ENCODE peak calls at places on chromosomes 5 and 9, in eight cellular contexts. One of them, this sample, is unnamed. For H3K27me3 and H3K9me3, the result is how much of the 10 kb centered on the place peaks cover.

GRCh38 chr9:15642369-15642962 is 89.6 kb downstream of the CCDC171 start:
- DNase-seq in HCT116: peak
- DNase-seq in body of pancreas: no peak
- DNase-seq in mammary epithelial cell: peak
- DNase-seq in esophagus squamous epithelium: no peak
- DNase-seq in gastrocnemius medialis: no peak
- DNase-seq in A673: peak
- DNase-seq in Peyer's patch: no peak
- DNase-seq in this sample: no peak

GRCh38 chr9:136922540-136922939 is 22.0 kb downstream of the FBXW5 start:
- DNase-seq in HCT116: no peak
- DNase-seq in body of pancreas: no peak
- DNase-seq in mammary epithelial cell: no peak
- DNase-seq in esophagus squamous epithelium: no peak
- DNase-seq in gastrocnemius medialis: no peak
- DNase-seq in A673: no peak
- DNase-seq in Peyer's patch: no peak
- DNase-seq in this sample: no peak

GRCh38 chr5:43042626-43043399 is 2.7 kb upstream of the ANXA2R start:
- DNase-seq in HCT116: peak
- DNase-seq in body of pancreas: peak
- DNase-seq in mammary epithelial cell: peak
- DNase-seq in esophagus squamous epithelium: no peak
- DNase-seq in gastrocnemius medialis: peak
- DNase-seq in A673: peak
- DNase-seq in Peyer's patch: peak
- DNase-seq in this sample: peak

GRCh38 chr9:105445203-105445881 is 2.5 kb upstream of the FSD1L start:
- DNase-seq in HCT116: no peak
- DNase-seq in body of pancreas: no peak
- DNase-seq in mammary epithelial cell: no peak
- DNase-seq in esophagus squamous epithelium: no peak
- DNase-seq in gastrocnemius medialis: peak
- DNase-seq in A673: no peak
- DNase-seq in Peyer's patch: no peak
- DNase-seq in this sample: no peak

GRCh38 chr5:79031481-79031867 is 38.0 kb downstream of the DMGDH start:
- DNase-seq in HCT116: no peak
- DNase-seq in body of pancreas: no peak
- DNase-seq in mammary epithelial cell: no peak
- DNase-seq in esophagus squamous epithelium: no peak
- DNase-seq in gastrocnemius medialis: no peak
- DNase-seq in A673: no peak
- DNase-seq in Peyer's patch: no peak
- DNase-seq in this sample: no peak

GRCh38 chr5:158832096-158832495 is 267.6 kb downstream of the EBF1 start:
- DNase-seq in HCT116: no peak
- DNase-seq in body of pancreas: no peak
- DNase-seq in mammary epithelial cell: no peak
- DNase-seq in esophagus squamous epithelium: no peak
- DNase-seq in gastrocnemius medialis: no peak
- DNase-seq in A673: no peak
- DNase-seq in Peyer's patch: no peak
- DNase-seq in this sample: no peak

GRCh38 chr9:112443636-112444035 is 43.0 kb upstream of the KIAA1958 start:
- DNase-seq in HCT116: no peak
- DNase-seq in body of pancreas: no peak
- DNase-seq in mammary epithelial cell: no peak
- DNase-seq in esophagus squamous epithelium: no peak
- DNase-seq in gastrocnemius medialis: no peak
- DNase-seq in A673: no peak
- DNase-seq in Peyer's patch: no peak
- DNase-seq in this sample: no peak

GRCh38 chr5:98975682-98976407 is 47.0 kb upstream of the CHD1 start:
- DNase-seq in HCT116: no peak
- DNase-seq in body of pancreas: no peak
- DNase-seq in mammary epithelial cell: no peak
- DNase-seq in esophagus squamous epithelium: no peak
- DNase-seq in gastrocnemius medialis: no peak
- DNase-seq in A673: no peak
- DNase-seq in Peyer's patch: peak
- DNase-seq in this sample: no peak

GRCh38 chr5:173888473-173889135 is 455 bp downstream of the CPEB4 start:
- DNase-seq in HCT116: no peak
- DNase-seq in body of pancreas: peak
- DNase-seq in mammary epithelial cell: no peak
- DNase-seq in esophagus squamous epithelium: no peak
- DNase-seq in gastrocnemius medialis: no peak
- DNase-seq in A673: no peak
- DNase-seq in Peyer's patch: no peak
- DNase-seq in this sample: no peak

GRCh38 chr5:33984671-33985124 is at the start of gene SLC45A2:
- DNase-seq in HCT116: no peak
- DNase-seq in body of pancreas: no peak
- DNase-seq in mammary epithelial cell: no peak
- DNase-seq in esophagus squamous epithelium: no peak
- DNase-seq in gastrocnemius medialis: no peak
- DNase-seq in A673: no peak
- DNase-seq in Peyer's patch: no peak
- DNase-seq in this sample: no peak

GRCh38 chr5:107937198-107937597 is 266.5 kb upstream of the EFNA5 start:
- DNase-seq in HCT116: no peak
- DNase-seq in body of pancreas: no peak
- DNase-seq in mammary epithelial cell: no peak
- DNase-seq in esophagus squamous epithelium: no peak
- DNase-seq in gastrocnemius medialis: no peak
- DNase-seq in A673: no peak
- DNase-seq in Peyer's patch: no peak
- DNase-seq in this sample: no peak

DNA sequence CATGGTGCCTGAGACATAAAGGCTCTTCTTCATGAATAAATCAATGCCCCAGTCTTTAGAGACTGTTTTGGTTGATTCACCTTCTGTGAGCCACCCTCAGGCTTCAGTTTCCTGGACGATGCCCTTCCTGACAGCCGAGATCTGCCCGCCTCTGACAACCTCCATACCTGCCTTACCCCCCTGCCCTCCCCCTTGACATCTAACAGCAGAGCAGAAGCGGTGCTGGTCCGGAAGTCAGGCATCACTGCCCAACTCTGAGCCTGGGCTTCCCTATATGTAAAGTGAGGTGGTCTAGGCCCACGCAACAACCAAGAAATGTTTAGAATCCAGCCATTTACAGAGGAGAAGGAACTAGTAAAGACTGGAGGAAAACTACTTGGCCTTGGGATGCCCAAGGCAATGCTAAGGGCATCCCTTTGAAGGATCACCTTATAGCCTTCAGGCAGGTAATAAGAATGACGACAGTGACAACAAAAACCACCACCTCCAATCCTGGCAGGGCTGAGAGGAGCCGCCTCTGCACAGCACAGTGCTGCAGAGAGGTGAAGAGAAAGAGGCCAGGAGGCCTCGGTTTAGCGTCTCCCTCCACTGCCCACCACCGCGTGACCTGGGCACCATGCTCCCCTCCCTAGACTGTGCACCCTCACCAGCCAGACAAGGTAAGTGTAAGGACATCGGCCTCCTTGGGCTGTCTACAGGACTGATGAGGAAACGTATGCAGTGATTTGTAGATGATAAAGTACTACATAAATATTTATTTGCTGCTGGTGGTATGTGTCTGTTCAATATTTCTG is 35.3 kb upstream of the GABBR2 start:
- DNase-seq in HCT116: no peak
- DNase-seq in body of pancreas: no peak
- DNase-seq in mammary epithelial cell: no peak
- DNase-seq in esophagus squamous epithelium: no peak
- DNase-seq in gastrocnemius medialis: no peak
- DNase-seq in A673: no peak
- DNase-seq in Peyer's patch: peak
- DNase-seq in this sample: no peak
- H3K27me3 ChIP-seq in HCT116: under half
- H3K27me3 ChIP-seq in body of pancreas: under half
- H3K27me3 ChIP-seq in mammary epithelial cell: under half
- H3K27me3 ChIP-seq in esophagus squamous epithelium: under half
- H3K27me3 ChIP-seq in gastrocnemius medialis: under half
- H3K27me3 ChIP-seq in A673: under half
- H3K27me3 ChIP-seq in Peyer's patch: under half
- H3K27me3 ChIP-seq in this sample: under half

DNA sequence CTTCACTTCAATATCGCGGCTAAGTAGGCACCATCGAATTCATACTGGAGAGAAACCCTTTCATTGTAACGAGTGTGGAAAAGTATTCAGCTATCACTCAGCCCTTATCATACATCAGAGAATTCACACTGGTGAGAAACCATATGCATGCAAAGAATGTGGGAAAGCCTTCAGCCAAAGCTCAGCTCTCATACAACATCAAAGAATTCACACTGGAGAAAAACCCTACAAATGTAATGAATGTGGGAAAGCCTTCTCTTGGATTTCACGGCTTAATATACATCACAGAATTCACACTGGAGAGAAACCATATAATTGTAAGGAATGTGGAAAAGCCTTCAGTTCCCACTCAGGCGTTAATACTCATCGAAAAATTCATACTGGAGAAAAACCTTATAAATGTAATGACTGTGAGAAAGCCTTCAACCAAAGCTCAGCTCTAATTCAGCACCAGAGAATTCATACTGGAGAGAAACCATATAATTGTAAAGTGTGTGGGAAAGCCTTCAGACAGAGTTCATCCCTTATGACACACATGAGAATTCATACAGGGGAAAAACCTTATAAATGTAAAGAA is 9.5 kb downstream of the ZNF879 start:
- DNase-seq in HCT116: no peak
- DNase-seq in body of pancreas: no peak
- DNase-seq in mammary epithelial cell: no peak
- DNase-seq in esophagus squamous epithelium: no peak
- DNase-seq in gastrocnemius medialis: no peak
- DNase-seq in A673: no peak
- DNase-seq in Peyer's patch: no peak
- DNase-seq in this sample: no peak
- H3K9me3 ChIP-seq in HCT116: under half
- H3K9me3 ChIP-seq in body of pancreas: half or more
- H3K9me3 ChIP-seq in mammary epithelial cell: half or more
- H3K9me3 ChIP-seq in esophagus squamous epithelium: half or more
- H3K9me3 ChIP-seq in gastrocnemius medialis: half or more
- H3K9me3 ChIP-seq in A673: half or more
- H3K9me3 ChIP-seq in Peyer's patch: under half
- H3K9me3 ChIP-seq in this sample: half or more

DNA sequence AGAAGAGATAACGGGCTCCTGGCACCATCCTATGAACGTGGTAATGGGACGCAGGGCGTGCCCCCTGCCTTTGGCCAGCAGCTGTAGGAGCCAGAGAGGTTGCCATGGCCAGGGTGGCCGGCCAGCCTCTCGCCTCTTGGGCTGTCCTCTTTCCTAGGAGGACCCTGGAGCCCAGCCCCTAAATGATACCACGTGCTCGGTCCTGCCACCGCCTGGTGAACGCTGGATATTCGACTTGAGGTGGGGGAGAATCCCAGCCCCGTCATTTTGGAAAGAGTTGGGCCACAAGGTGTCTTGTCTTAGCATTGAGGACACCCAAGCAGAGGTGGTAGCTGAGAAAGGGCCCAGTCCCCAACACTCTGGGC is 391 bp upstream of the NRG2 start:
- DNase-seq in HCT116: no peak
- DNase-seq in body of pancreas: peak
- DNase-seq in mammary epithelial cell: no peak
- DNase-seq in esophagus squamous epithelium: no peak
- DNase-seq in gastrocnemius medialis: no peak
- DNase-seq in A673: peak
- DNase-seq in Peyer's patch: no peak
- DNase-seq in this sample: no peak
- TF ChIP-seq CTCF in HCT116: no peak
- TF ChIP-seq CTCF in body of pancreas: no peak
- TF ChIP-seq CTCF in mammary epithelial cell: no peak
- TF ChIP-seq CTCF in esophagus squamous epithelium: no peak
- TF ChIP-seq CTCF in gastrocnemius medialis: peak
- TF ChIP-seq CTCF in A673: peak
- TF ChIP-seq CTCF in Peyer's patch: no peak
- TF ChIP-seq CTCF in this sample: no peak

GRCh38 chr5:95727764-95728191 is 3.4 kb upstream of the RHOBTB3 start:
- DNase-seq in HCT116: no peak
- DNase-seq in body of pancreas: peak
- DNase-seq in mammary epithelial cell: peak
- DNase-seq in esophagus squamous epithelium: no peak
- DNase-seq in gastrocnemius medialis: no peak
- DNase-seq in A673: no peak
- DNase-seq in Peyer's patch: no peak
- DNase-seq in this sample: no peak
- H3K27me3 ChIP-seq in HCT116: under half
- H3K27me3 ChIP-seq in body of pancreas: under half
- H3K27me3 ChIP-seq in mammary epithelial cell: under half
- H3K27me3 ChIP-seq in esophagus squamous epithelium: under half
- H3K27me3 ChIP-seq in gastrocnemius medialis: under half
- H3K27me3 ChIP-seq in A673: under half
- H3K27me3 ChIP-seq in Peyer's patch: under half
- H3K27me3 ChIP-seq in this sample: under half

GRCh38 chr5:141412853-141413539 is at the start of gene PCDHGA10:
- DNase-seq in HCT116: peak
- DNase-seq in body of pancreas: peak
- DNase-seq in mammary epithelial cell: peak
- DNase-seq in esophagus squamous epithelium: no peak
- DNase-seq in gastrocnemius medialis: peak
- DNase-seq in A673: peak
- DNase-seq in Peyer's patch: peak
- DNase-seq in this sample: peak

GRCh38 chr5:141413540-141414069 is 818 bp downstream of the PCDHGA10 start:
- DNase-seq in HCT116: peak
- DNase-seq in body of pancreas: no peak
- DNase-seq in mammary epithelial cell: no peak
- DNase-seq in esophagus squamous epithelium: no peak
- DNase-seq in gastrocnemius medialis: no peak
- DNase-seq in A673: no peak
- DNase-seq in Peyer's patch: no peak
- DNase-seq in this sample: no peak

GRCh38 chr5:141409598-141410306 is 1.9 kb downstream of the PCDHGB6 start:
- DNase-seq in HCT116: no peak
- DNase-seq in body of pancreas: no peak
- DNase-seq in mammary epithelial cell: no peak
- DNase-seq in esophagus squamous epithelium: no peak
- DNase-seq in gastrocnemius medialis: no peak
- DNase-seq in A673: no peak
- DNase-seq in Peyer's patch: no peak
- DNase-seq in this sample: no peak

DNA sequence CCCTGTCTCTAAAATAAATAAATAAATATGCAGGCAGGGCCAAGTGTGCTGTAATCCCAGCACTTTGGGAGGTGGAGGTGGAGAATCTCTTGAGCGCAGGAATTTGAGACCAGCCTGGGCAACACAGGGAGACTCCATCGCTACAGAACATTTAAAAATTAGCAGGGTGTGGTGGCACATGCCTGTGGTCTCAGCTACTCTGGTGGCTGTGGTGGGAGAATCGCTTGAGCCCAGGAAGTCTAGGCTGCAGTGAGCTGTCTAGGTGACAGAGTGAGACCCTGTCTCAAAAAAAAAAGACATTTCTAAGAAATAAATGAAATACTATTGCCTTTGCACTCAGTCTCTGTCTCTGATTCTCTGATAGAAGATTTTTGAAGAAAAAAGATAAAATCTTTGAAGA is 1.2 kb upstream of the PCDHGA10 start:
- DNase-seq in HCT116: no peak
- DNase-seq in body of pancreas: no peak
- DNase-seq in mammary epithelial cell: no peak
- DNase-seq in esophagus squamous epithelium: no peak
- DNase-seq in gastrocnemius medialis: no peak
- DNase-seq in A673: no peak
- DNase-seq in Peyer's patch: no peak
- DNase-seq in this sample: no peak
- H3K9me3 ChIP-seq in HCT116: under half
- H3K9me3 ChIP-seq in body of pancreas: half or more
- H3K9me3 ChIP-seq in mammary epithelial cell: under half
- H3K9me3 ChIP-seq in esophagus squamous epithelium: half or more
- H3K9me3 ChIP-seq in gastrocnemius medialis: under half
- H3K9me3 ChIP-seq in A673: half or more
- H3K9me3 ChIP-seq in Peyer's patch: under half
- H3K9me3 ChIP-seq in this sample: under half

This sample was measured in CD4-positive, alpha-beta T cell.